ENCODE peak calls at places on chromosomes 16 and 17, in five cellular contexts. B is HFFc6; L is CD4-positive, alpha-beta memory T cell; K is HEK293T; T is tibial nerve. A is an unnamed sample.

GRCh38 chr16:82639263-82639662 is 12.5 kb downstream of the CDH13 start:
- DNase-seq in L (no peak), B (no peak), T (no peak), K (no peak), A (no peak)

GRCh38 chr17:77042688-77043330 is 98.0 kb upstream of the SEC14L1 start:
- DNase-seq in L (no peak), B (no peak), K (no peak), T (no peak), A (no peak)

GRCh38 chr16:23227529-23227928 is 45.0 kb downstream of the SCNN1G start:
- DNase-seq in K (no peak), T (no peak), L (no peak), B (no peak), A (no peak)

GRCh38 chr16:57530104-57530522 is 6.3 kb downstream of the CCDC102A start:
- DNase-seq in B (peak; percentile 32), K (no peak), T (no peak), L (peak; percentile 63), A (no peak)

GRCh38 chr16:27826081-27826892 is 237.2 kb downstream of the GSG1L start:
- DNase-seq in T (no peak), L (no peak), B (no peak), K (no peak), A (no peak)

GRCh38 chr17:49388692-49389513 is 25.8 kb downstream of the PHB1 start:
- DNase-seq in B (no peak), L (no peak), K (no peak), T (no peak), A (no peak)

GRCh38 chr17:71726320-71726719 is 394.5 kb upstream of the SOX9 start:
- DNase-seq in T (no peak), L (no peak), B (no peak), K (no peak), A (no peak)

GRCh38 chr16:12436201-12436657 is 367.5 kb downstream of the CPPED1 start:
- DNase-seq in B (no peak), L (no peak), K (no peak), T (no peak), A (peak; percentile 25)

GRCh38 chr16:2296662-2297505 is 29.0 kb upstream of the RNPS1 start:
- DNase-seq in K (peak; percentile 38), T (no peak), L (no peak), B (peak; percentile 5), A (no peak)